ENCODE peak calls at places on chromosomes 7 and 10, in nine cellular contexts. One of them, this sample, is unnamed.

GRCh38 chr10:8088504-8088903 is 34.0 kb downstream of the GATA3 start:
- DNase-seq in suprapubic skin: no peak
- DNase-seq in K562: no peak
- DNase-seq in SK-N-SH: no peak
- DNase-seq in tibial nerve: no peak
- DNase-seq in A549: no peak
- DNase-seq in stomach: no peak
- DNase-seq in GM12878: no peak
- DNase-seq in ovary: no peak
- DNase-seq in this sample: no peak

GRCh38 chr10:58239561-58240169 is 28.0 kb downstream of the IPMK start:
- DNase-seq in ovary: no peak
- DNase-seq in K562: no peak
- DNase-seq in suprapubic skin: no peak
- DNase-seq in tibial nerve: no peak
- DNase-seq in A549: no peak
- DNase-seq in stomach: no peak
- DNase-seq in GM12878: no peak
- DNase-seq in SK-N-SH: no peak
- DNase-seq in this sample: no peak

GRCh38 chr7:28608766-28609165 is 196.4 kb downstream of the CREB5 start:
- DNase-seq in suprapubic skin: no peak
- DNase-seq in A549: no peak
- DNase-seq in stomach: no peak
- DNase-seq in GM12878: no peak
- DNase-seq in SK-N-SH: no peak
- DNase-seq in tibial nerve: no peak
- DNase-seq in ovary: no peak
- DNase-seq in K562: no peak
- DNase-seq in this sample: no peak

GRCh38 chr10:22662693-22663330 is 51.6 kb downstream of the PIP4K2A start:
- DNase-seq in SK-N-SH: no peak
- DNase-seq in GM12878: no peak
- DNase-seq in stomach: no peak
- DNase-seq in A549: no peak
- DNase-seq in suprapubic skin: no peak
- DNase-seq in ovary: no peak
- DNase-seq in K562: peak; percentile 43
- DNase-seq in tibial nerve: no peak
- DNase-seq in this sample: no peak

GRCh38 chr7:131105803-131106680 is 221.6 kb upstream of the MKLN1 start:
- DNase-seq in K562: peak; percentile 92
- DNase-seq in GM12878: no peak
- DNase-seq in SK-N-SH: peak; percentile 93
- DNase-seq in stomach: peak; percentile 83
- DNase-seq in A549: peak; percentile 67
- DNase-seq in suprapubic skin: peak; percentile 89
- DNase-seq in ovary: peak; percentile 88
- DNase-seq in tibial nerve: peak; percentile 69
- DNase-seq in this sample: peak; percentile 87

GRCh38 chr7:73526892-73527821 is 5.1 kb upstream of the BAZ1B start:
- DNase-seq in A549: no peak
- DNase-seq in suprapubic skin: no peak
- DNase-seq in SK-N-SH: peak; percentile 55
- DNase-seq in stomach: no peak
- DNase-seq in K562: peak; percentile 66
- DNase-seq in GM12878: no peak
- DNase-seq in tibial nerve: no peak
- DNase-seq in ovary: no peak
- DNase-seq in this sample: no peak

GRCh38 chr7:32929430-32930161 is 27.6 kb upstream of the FKBP9 start:
- DNase-seq in SK-N-SH: no peak
- DNase-seq in suprapubic skin: no peak
- DNase-seq in K562: no peak
- DNase-seq in tibial nerve: no peak
- DNase-seq in ovary: no peak
- DNase-seq in GM12878: no peak
- DNase-seq in A549: no peak
- DNase-seq in stomach: no peak
- DNase-seq in this sample: no peak

GRCh38 chr10:90642136-90642535 is 215.7 kb downstream of the HTR7 start:
- DNase-seq in GM12878: no peak
- DNase-seq in ovary: no peak
- DNase-seq in tibial nerve: no peak
- DNase-seq in suprapubic skin: no peak
- DNase-seq in K562: no peak
- DNase-seq in stomach: no peak
- DNase-seq in A549: no peak
- DNase-seq in SK-N-SH: no peak
- DNase-seq in this sample: no peak

GRCh38 chr7:141203177-141203576 is 129.3 kb downstream of the TMEM178B start:
- DNase-seq in tibial nerve: no peak
- DNase-seq in SK-N-SH: no peak
- DNase-seq in ovary: no peak
- DNase-seq in A549: no peak
- DNase-seq in GM12878: no peak
- DNase-seq in K562: no peak
- DNase-seq in stomach: no peak
- DNase-seq in suprapubic skin: no peak
- DNase-seq in this sample: no peak

GRCh38 chr10:47094126-47094525 is 182.9 kb downstream of the PTPN20 start:
- DNase-seq in ovary: no peak
- DNase-seq in SK-N-SH: no peak
- DNase-seq in tibial nerve: no peak
- DNase-seq in K562: no peak
- DNase-seq in stomach: no peak
- DNase-seq in GM12878: no peak
- DNase-seq in A549: no peak
- DNase-seq in suprapubic skin: no peak
- DNase-seq in this sample: no peak

GRCh38 chr10:122273966-122274545 is 3.0 kb downstream of the BTBD16 start:
- DNase-seq in suprapubic skin: peak; percentile 56
- DNase-seq in GM12878: no peak
- DNase-seq in tibial nerve: no peak
- DNase-seq in SK-N-SH: no peak
- DNase-seq in ovary: no peak
- DNase-seq in A549: no peak
- DNase-seq in stomach: no peak
- DNase-seq in K562: no peak
- DNase-seq in this sample: no peak

DNA sequence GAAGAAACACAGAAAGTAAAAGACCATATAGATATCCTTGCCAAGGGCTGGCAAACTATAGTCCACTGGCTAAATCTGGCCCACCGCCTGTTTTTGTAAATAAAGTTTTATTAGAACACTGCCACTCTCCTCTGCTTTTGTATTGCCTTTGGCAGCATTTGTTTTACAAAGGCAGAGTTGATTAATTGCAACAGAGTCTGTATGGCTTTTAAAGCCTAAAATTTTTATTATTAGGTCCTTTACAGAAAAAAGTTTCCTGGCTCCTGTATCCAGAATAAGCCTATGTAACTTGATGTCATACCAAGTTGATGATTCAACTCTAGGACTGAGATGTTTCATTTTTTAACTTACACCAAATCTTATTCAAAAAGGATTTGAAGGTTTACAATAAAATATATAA is 31.7 kb downstream of the CPED1 start:
- DNase-seq in SK-N-SH: no peak
- DNase-seq in K562: no peak
- DNase-seq in A549: no peak
- DNase-seq in ovary: no peak
- DNase-seq in suprapubic skin: no peak
- DNase-seq in tibial nerve: no peak
- DNase-seq in stomach: no peak
- DNase-seq in GM12878: no peak
- DNase-seq in this sample: no peak
- H3K27ac ChIP-seq in SK-N-SH: peak overlapping the region; percentile 58
- H3K27ac ChIP-seq in K562: peak overlapping the region; percentile 12
- H3K27ac ChIP-seq in A549: no peak overlapping the region
- H3K27ac ChIP-seq in ovary: peak overlapping the region; percentile 51
- H3K27ac ChIP-seq in suprapubic skin: no peak overlapping the region
- H3K27ac ChIP-seq in tibial nerve: peak overlapping the region; percentile 73
- H3K27ac ChIP-seq in stomach: no peak overlapping the region
- H3K27ac ChIP-seq in GM12878: no peak overlapping the region
- H3K27ac ChIP-seq in this sample: peak overlapping the region; percentile 67

GRCh38 chr10:3261921-3262320 is 89.3 kb upstream of the PITRM1 start:
- DNase-seq in ovary: no peak
- DNase-seq in suprapubic skin: no peak
- DNase-seq in K562: no peak
- DNase-seq in tibial nerve: no peak
- DNase-seq in SK-N-SH: no peak
- DNase-seq in stomach: no peak
- DNase-seq in GM12878: no peak
- DNase-seq in A549: no peak
- DNase-seq in this sample: no peak

GRCh38 chr10:3264178-3264867 is 91.7 kb upstream of the PITRM1 start:
- DNase-seq in A549: no peak
- DNase-seq in tibial nerve: no peak
- DNase-seq in SK-N-SH: no peak
- DNase-seq in ovary: no peak
- DNase-seq in suprapubic skin: no peak
- DNase-seq in GM12878: no peak
- DNase-seq in stomach: no peak
- DNase-seq in K562: no peak
- DNase-seq in this sample: no peak

GRCh38 chr10:3265081-3265480 is 92.5 kb upstream of the PITRM1 start:
- DNase-seq in ovary: no peak
- DNase-seq in stomach: no peak
- DNase-seq in suprapubic skin: no peak
- DNase-seq in tibial nerve: no peak
- DNase-seq in A549: no peak
- DNase-seq in SK-N-SH: peak; percentile 38
- DNase-seq in GM12878: no peak
- DNase-seq in K562: no peak
- DNase-seq in this sample: no peak

GRCh38 chr10:3263082-3263481 is 90.5 kb upstream of the PITRM1 start:
- DNase-seq in K562: no peak
- DNase-seq in A549: no peak
- DNase-seq in SK-N-SH: no peak
- DNase-seq in GM12878: no peak
- DNase-seq in ovary: no peak
- DNase-seq in suprapubic skin: no peak
- DNase-seq in tibial nerve: no peak
- DNase-seq in stomach: no peak
- DNase-seq in this sample: no peak

DNA sequence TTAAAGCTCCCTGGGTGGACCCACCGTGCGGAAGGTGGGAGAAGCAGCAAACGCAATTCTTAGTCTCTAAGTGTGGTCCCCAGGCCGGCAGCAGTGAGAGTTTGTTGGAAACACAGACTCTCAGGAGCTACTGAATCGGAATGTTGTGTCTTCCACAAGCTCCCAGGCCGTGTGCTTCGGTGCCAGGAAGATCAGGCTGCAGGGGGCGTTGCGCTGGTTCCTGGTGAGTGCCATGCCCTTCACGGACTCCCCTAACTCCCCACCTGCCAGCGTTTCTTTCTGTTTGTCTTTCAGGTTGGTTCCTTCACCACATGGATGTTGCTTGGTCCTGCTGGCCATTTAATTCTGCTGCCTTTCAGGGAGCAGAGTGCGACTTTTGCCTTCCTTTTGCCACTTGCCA is 91.2 kb upstream of the PITRM1 start:
- DNase-seq in A549: no peak
- DNase-seq in tibial nerve: no peak
- DNase-seq in suprapubic skin: no peak
- DNase-seq in K562: no peak
- DNase-seq in SK-N-SH: no peak
- DNase-seq in GM12878: no peak
- DNase-seq in stomach: no peak
- DNase-seq in ovary: no peak
- DNase-seq in this sample: no peak
- TF ChIP-seq CTCF in A549: no peak
- TF ChIP-seq CTCF in tibial nerve: no peak
- TF ChIP-seq CTCF in suprapubic skin: no peak
- TF ChIP-seq CTCF in K562: no peak
- TF ChIP-seq CTCF in SK-N-SH: no peak
- TF ChIP-seq CTCF in GM12878: no peak
- TF ChIP-seq CTCF in stomach: no peak
- TF ChIP-seq CTCF in ovary: no peak
- TF ChIP-seq CTCF in this sample: no peak

GRCh38 chr7:123709525-123709924 is 39.3 kb downstream of the WASL start:
- DNase-seq in stomach: no peak
- DNase-seq in ovary: no peak
- DNase-seq in GM12878: no peak
- DNase-seq in suprapubic skin: no peak
- DNase-seq in A549: no peak
- DNase-seq in tibial nerve: no peak
- DNase-seq in K562: no peak
- DNase-seq in SK-N-SH: no peak
- DNase-seq in this sample: no peak

GRCh38 chr7:123714296-123715080 is 34.3 kb downstream of the WASL start:
- DNase-seq in GM12878: no peak
- DNase-seq in stomach: no peak
- DNase-seq in tibial nerve: no peak
- DNase-seq in K562: no peak
- DNase-seq in A549: no peak
- DNase-seq in suprapubic skin: no peak
- DNase-seq in ovary: no peak
- DNase-seq in SK-N-SH: no peak
- DNase-seq in this sample: no peak

GRCh38 chr7:123715198-123715597 is 33.6 kb downstream of the WASL start:
- DNase-seq in GM12878: no peak
- DNase-seq in ovary: no peak
- DNase-seq in stomach: no peak
- DNase-seq in A549: no peak
- DNase-seq in K562: no peak
- DNase-seq in tibial nerve: no peak
- DNase-seq in SK-N-SH: no peak
- DNase-seq in suprapubic skin: no peak
- DNase-seq in this sample: no peak

GRCh38 chr7:123712619-123713018 is 36.2 kb downstream of the WASL start:
- DNase-seq in A549: no peak
- DNase-seq in stomach: no peak
- DNase-seq in ovary: no peak
- DNase-seq in GM12878: no peak
- DNase-seq in tibial nerve: no peak
- DNase-seq in suprapubic skin: no peak
- DNase-seq in SK-N-SH: no peak
- DNase-seq in K562: no peak
- DNase-seq in this sample: no peak

GRCh38 chr7:123711832-123712293 is 36.9 kb downstream of the WASL start:
- DNase-seq in SK-N-SH: no peak
- DNase-seq in A549: no peak
- DNase-seq in ovary: no peak
- DNase-seq in stomach: no peak
- DNase-seq in GM12878: no peak
- DNase-seq in suprapubic skin: no peak
- DNase-seq in K562: peak; percentile 71
- DNase-seq in tibial nerve: no peak
- DNase-seq in this sample: no peak
- TF ChIP-seq EP300 in SK-N-SH: no peak
- TF ChIP-seq EP300 in A549: no peak
- TF ChIP-seq EP300 in ovary: no peak
- TF ChIP-seq EP300 in stomach: no peak
- TF ChIP-seq EP300 in GM12878: no peak
- TF ChIP-seq EP300 in suprapubic skin: no peak
- TF ChIP-seq EP300 in K562: peak; percentile 63
- TF ChIP-seq EP300 in tibial nerve: no peak
- TF ChIP-seq EP300 in this sample: no peak

DNA sequence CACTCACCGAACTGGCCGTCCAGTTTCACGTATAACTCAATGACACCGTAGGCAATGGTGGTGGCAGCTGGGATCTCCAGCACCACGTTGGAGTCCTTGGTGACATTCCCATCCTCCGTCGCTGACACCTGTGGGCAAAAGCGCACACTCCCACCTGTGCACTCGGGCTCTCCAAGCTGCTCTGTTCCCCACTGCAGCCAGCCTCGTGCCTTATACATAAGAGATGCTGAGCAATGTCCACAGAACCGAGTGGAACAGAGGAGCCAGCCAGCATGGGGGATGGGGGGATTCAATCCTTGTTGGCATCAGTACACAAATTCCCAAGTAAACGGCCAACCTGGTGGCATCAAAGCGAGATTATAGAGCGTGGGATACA is 40.0 kb downstream of the GSDME start:
- DNase-seq in K562: no peak
- DNase-seq in A549: no peak
- DNase-seq in stomach: no peak
- DNase-seq in GM12878: no peak
- DNase-seq in SK-N-SH: no peak
- DNase-seq in ovary: no peak
- DNase-seq in suprapubic skin: no peak
- DNase-seq in tibial nerve: no peak
- DNase-seq in this sample: no peak
- H3K27ac ChIP-seq in K562: no peak overlapping the region
- H3K27ac ChIP-seq in A549: no peak overlapping the region
- H3K27ac ChIP-seq in stomach: no peak overlapping the region
- H3K27ac ChIP-seq in GM12878: peak overlapping the region; percentile 93
- H3K27ac ChIP-seq in SK-N-SH: no peak overlapping the region
- H3K27ac ChIP-seq in ovary: no peak overlapping the region
- H3K27ac ChIP-seq in suprapubic skin: no peak overlapping the region
- H3K27ac ChIP-seq in tibial nerve: no peak overlapping the region
- H3K27ac ChIP-seq in this sample: no peak overlapping the region